ENCODE peak calls at places on chromosomes 3 and 15, in eight cellular contexts. D, M, P, J, I, H, K and G are unnamed samples.

GRCh38 chr3:47404955-47405790 is 24.4 kb downstream of the PTPN23 start:
- DNase-seq in D (peak; percentile 46), M (peak; percentile 59), P (no peak), J (no peak), I (no peak), H (peak; percentile 19), K (no peak), G (no peak)

GRCh38 chr3:112109313-112109712 is 23.1 kb downstream of the C3orf52 start:
- DNase-seq in D (no peak), M (no peak), P (no peak), J (no peak), I (peak; percentile 29), H (no peak), K (no peak), G (no peak)

GRCh38 chr3:140199008-140199407 is 264.0 kb downstream of the CLSTN2 start:
- DNase-seq in D (no peak), M (no peak), P (no peak), J (no peak), I (no peak), H (no peak), K (no peak), G (no peak)

GRCh38 chr3:93981649-93982048 is 1.7 kb downstream of the ARL13B start:
- DNase-seq in D (no peak), M (no peak), P (no peak), J (no peak), I (no peak), H (no peak), K (no peak), G (no peak)

GRCh38 chr3:54424283-54424682 is 301.9 kb downstream of the CACNA2D3 start:
- DNase-seq in D (no peak), M (no peak), P (no peak), J (no peak), I (no peak), H (no peak), K (no peak), G (no peak)

GRCh38 chr3:55585856-55586255 is 98.8 kb upstream of the WNT5A start:
- DNase-seq in D (no peak), M (no peak), P (no peak), J (no peak), I (no peak), H (no peak), K (no peak), G (no peak)

GRCh38 chr15:63191895-63192603 is 2.6 kb downstream of the RAB8B start:
- DNase-seq in D (no peak), M (no peak), P (no peak), J (no peak), I (no peak), H (no peak), K (no peak), G (peak; percentile 55)

GRCh38 chr3:69439683-69440270 is 53.9 kb upstream of the FRMD4B start:
- DNase-seq in D (peak; percentile 56), M (no peak), P (no peak), J (peak; percentile 30), I (peak; percentile 26), H (peak; percentile 48), K (no peak), G (peak; percentile 28)

GRCh38 chr3:184259878-184260570 is 1.3 kb downstream of the CAMK2N2 start:
- DNase-seq in D (peak; percentile 30), M (no peak), P (peak; percentile 48), J (peak; percentile 17), I (peak; percentile 34), H (no peak), K (peak; percentile 36), G (no peak)
- H3K4me3 ChIP-seq in D (peak overlapping the region; percentile 41), M (peak overlapping the region; percentile 48), P (peak overlapping the region; percentile 16), J (peak overlapping the region; percentile 31), I (peak overlapping the region; percentile 76), H (peak overlapping the region; percentile 10), K (no peak overlapping the region), G (no peak overlapping the region)

DNA sequence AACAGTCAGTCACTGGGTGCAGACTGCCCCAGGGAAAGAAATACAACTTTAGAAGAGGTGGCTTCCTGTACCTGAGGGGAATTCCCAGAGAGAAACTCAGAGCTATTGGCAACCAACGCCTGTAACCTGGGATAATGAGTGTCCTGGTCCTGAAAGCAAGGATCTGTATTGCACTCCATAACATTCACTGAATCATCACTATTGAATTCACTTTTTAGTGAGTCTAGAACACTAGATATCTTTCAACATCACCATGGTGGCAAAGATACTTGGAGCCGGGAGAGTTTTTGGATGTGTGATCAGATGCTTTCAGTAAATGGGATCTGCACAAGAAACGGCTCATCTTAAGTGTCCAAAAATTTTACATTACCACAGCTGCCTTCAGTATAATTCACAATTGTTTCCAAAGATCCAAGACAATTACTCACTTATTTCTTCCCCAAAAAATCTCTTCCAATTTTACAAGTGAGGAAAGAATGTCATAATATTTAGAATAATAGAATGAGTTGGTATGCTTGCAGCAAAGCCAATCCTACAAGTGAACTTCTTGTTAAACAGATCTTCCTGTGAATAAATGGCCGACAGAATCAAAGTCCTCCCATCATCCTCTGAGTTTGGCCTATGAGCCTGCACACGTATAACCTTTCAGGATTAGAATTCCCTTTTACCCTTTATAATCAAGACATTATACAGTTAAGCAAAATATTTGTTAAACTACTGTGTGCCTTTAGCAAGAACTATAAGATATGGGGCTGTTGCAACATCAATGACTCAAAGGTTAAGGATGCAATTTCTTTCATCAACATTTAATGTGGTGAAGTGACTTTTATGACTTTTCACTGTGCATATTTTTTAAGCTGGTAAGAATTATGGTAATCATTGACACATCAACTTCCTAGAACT is 243.3 kb upstream of the COL8A1 start:
- DNase-seq in D (peak; percentile 88), M (peak; percentile 92), P (no peak), J (peak; percentile 89), I (peak; percentile 86), H (peak; percentile 92), K (no peak), G (no peak)
- H3K4me3 ChIP-seq in D (no peak overlapping the region), M (no peak overlapping the region), P (no peak overlapping the region), J (no peak overlapping the region), I (no peak overlapping the region), H (no peak overlapping the region), K (no peak overlapping the region), G (no peak overlapping the region)

DNA sequence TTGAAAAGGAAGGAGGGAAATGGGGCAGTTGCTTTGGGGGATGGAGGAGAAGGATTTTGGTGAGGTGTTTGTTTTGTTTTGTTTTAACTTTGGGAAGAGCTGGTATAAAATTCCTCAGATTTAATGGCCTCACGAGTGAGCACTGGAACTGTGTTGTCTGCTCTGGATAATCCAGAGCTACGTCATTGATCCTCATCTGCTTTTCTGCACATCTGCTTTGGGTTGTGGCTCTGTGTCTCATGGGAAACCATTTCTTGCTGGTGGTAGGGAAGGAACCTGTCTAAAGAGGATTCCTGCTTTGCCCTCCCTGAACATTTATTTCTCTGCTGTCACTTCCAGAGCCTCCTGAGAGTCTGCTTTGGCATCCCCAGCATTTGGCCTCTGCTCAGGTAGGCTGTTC is 3.1 kb downstream of the SNRK start:
- DNase-seq in D (no peak), M (no peak), P (no peak), J (no peak), I (no peak), H (peak; percentile 67), K (no peak), G (no peak)
- H3K4me3 ChIP-seq in D (peak overlapping the region; percentile 79), M (no peak overlapping the region), P (peak overlapping the region; percentile 68), J (no peak overlapping the region), I (peak overlapping the region; percentile 85), H (no peak overlapping the region), K (no peak overlapping the region), G (no peak overlapping the region)

GRCh38 chr15:56936929-56937328 is 18.5 kb downstream of the TCF12 start:
- DNase-seq in D (no peak), M (no peak), P (no peak), J (no peak), I (peak; percentile 74), H (peak; percentile 72), K (no peak), G (no peak)

GRCh38 chr15:56942118-56942517 is 23.7 kb downstream of the TCF12 start:
- DNase-seq in D (no peak), M (no peak), P (no peak), J (no peak), I (no peak), H (no peak), K (no peak), G (no peak)

GRCh38 chr15:56939257-56939656 is 20.8 kb downstream of the TCF12 start:
- DNase-seq in D (no peak), M (no peak), P (no peak), J (peak; percentile 47), I (no peak), H (no peak), K (no peak), G (no peak)

GRCh38 chr15:56943398-56943797 is 25.0 kb downstream of the TCF12 start:
- DNase-seq in D (peak; percentile 40), M (no peak), P (no peak), J (peak; percentile 69), I (no peak), H (peak; percentile 38), K (no peak), G (no peak)

DNA sequence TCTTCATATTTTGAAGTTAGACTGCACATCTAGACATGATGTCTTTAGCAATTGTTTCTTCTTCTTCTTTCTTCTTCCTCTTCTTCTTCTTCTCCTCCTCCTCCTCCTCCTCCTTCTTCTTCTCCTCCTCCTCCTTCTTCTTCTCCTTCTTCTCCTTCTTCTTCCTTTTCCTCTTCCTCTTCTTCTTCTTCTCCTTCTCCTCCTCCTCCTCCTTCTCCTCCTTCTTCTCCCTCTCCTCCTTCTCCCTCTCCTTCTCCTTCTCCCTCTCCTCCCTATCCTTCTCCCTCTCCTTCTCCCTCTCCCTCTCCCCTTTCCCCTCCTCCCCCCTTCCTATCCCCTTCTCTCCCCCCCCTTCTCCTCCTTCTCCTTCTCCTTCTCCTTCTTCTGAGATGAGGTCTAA is 21.9 kb downstream of the TCF12 start:
- DNase-seq in D (no peak), M (no peak), P (no peak), J (no peak), I (no peak), H (no peak), K (no peak), G (no peak)
- H3K4me3 ChIP-seq in D (no peak overlapping the region), M (no peak overlapping the region), P (no peak overlapping the region), J (no peak overlapping the region), I (no peak overlapping the region), H (no peak overlapping the region), K (no peak overlapping the region), G (no peak overlapping the region)

GRCh38 chr15:78207641-78208340 is 26.6 kb downstream of the ACSBG1 start:
- DNase-seq in D (no peak), M (no peak), P (peak; percentile 12), J (no peak), I (no peak), H (no peak), K (no peak), G (no peak)

GRCh38 chr15:78205856-78206255 is 28.5 kb downstream of the ACSBG1 start:
- DNase-seq in D (no peak), M (no peak), P (peak; percentile 18), J (no peak), I (no peak), H (no peak), K (no peak), G (no peak)

GRCh38 chr15:78206326-78207109 is 27.8 kb downstream of the ACSBG1 start:
- DNase-seq in D (peak; percentile 27), M (peak; percentile 26), P (no peak), J (peak; percentile 14), I (no peak), H (no peak), K (peak; percentile 48), G (no peak)

GRCh38 chr15:78208341-78208844 is 26.0 kb downstream of the ACSBG1 start:
- DNase-seq in D (no peak), M (no peak), P (peak; percentile 7), J (no peak), I (no peak), H (no peak), K (no peak), G (no peak)

DNA sequence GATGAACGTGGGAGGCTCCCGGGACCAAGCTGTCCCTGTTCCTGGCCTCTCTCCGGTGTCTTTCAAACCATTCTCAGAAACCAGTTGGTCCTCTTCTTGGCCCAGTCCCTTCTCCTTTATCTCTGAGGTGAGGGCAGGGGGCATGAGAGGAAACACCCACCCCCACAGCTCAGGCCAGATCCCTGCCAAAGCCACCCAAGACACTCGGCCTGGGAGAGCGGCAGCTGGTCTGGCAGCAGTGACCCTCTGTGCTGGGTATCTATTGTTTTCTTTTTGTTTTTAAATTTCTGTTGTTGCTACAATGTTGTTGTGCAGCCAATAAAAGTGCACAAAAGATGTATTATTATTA is 27.3 kb downstream of the ACSBG1 start:
- DNase-seq in D (no peak), M (no peak), P (no peak), J (no peak), I (no peak), H (no peak), K (no peak), G (no peak)
- H3K4me3 ChIP-seq in D (no peak overlapping the region), M (no peak overlapping the region), P (no peak overlapping the region), J (no peak overlapping the region), I (no peak overlapping the region), H (no peak overlapping the region), K (no peak overlapping the region), G (no peak overlapping the region)